ENCODE peak calls at places on chromosomes 6 and 20, in ten cellular contexts. G is Caco-2, R is neural progenitor cell, Z is uterus, Q is left lung, A is fibroblast of lung, V is heart left ventricle, K is H9, P is colonic mucosa, W is heart right ventricle. C is an unnamed sample. For H3K27me3 and H3K4me1, the result is how much of the 10 kb centered on the place peaks cover.

GRCh38 chr6:11373208-11373607 is 140.7 kb upstream of the NEDD9 start:
- DNase-seq in Q (no peak), R (no peak), G (no peak), P (no peak), K (no peak), Z (no peak), A (no peak), V (no peak), W (no peak), C (no peak)

GRCh38 chr20:57582432-57583288 is 21.8 kb downstream of the PCK1 start:
- DNase-seq in Q (no peak), K (peak), A (peak), P (no peak), Z (peak), V (no peak), W (peak), R (peak), G (peak), C (peak)

GRCh38 chr20:45948261-45948733 is 13.8 kb downstream of the PCIF1 start:
- DNase-seq in R (no peak), A (no peak), V (no peak), Z (no peak), K (no peak), P (no peak), W (no peak), G (no peak), Q (no peak), C (no peak)

GRCh38 chr20:7458459-7458858 is 481.8 kb downstream of the HAO1 start:
- DNase-seq in W (no peak), Q (no peak), A (no peak), V (no peak), R (no peak), K (no peak), P (no peak), Z (no peak), G (no peak), C (no peak)

GRCh38 chr20:63979549-63980316 is at the start of gene SAMD10:
- DNase-seq in G (peak), V (no peak), R (peak), P (peak), Q (peak), A (peak), K (peak), Z (peak), W (peak), C (peak)

GRCh38 chr20:32963176-32963575 is 41.1 kb downstream of the SUN5 start:
- DNase-seq in G (no peak), A (no peak), P (no peak), Q (no peak), Z (no peak), K (no peak), R (no peak), V (no peak), W (no peak), C (no peak)

GRCh38 chr6:146770275-146770964 is 171.6 kb downstream of the ADGB start:
- DNase-seq in Z (no peak), W (peak), Q (no peak), R (no peak), A (no peak), V (peak), P (no peak), K (no peak), G (no peak), C (no peak)

GRCh38 chr6:166757226-166758135 is 130.4 kb upstream of the RPS6KA2 start:
- DNase-seq in G (no peak), K (no peak), R (peak), Q (no peak), Z (no peak), A (peak), W (no peak), V (no peak), P (no peak), C (no peak)

GRCh38 chr6:7418238-7418905 is 28.8 kb downstream of the RIOK1 start:
- DNase-seq in W (no peak), G (no peak), Z (no peak), A (no peak), Q (no peak), K (no peak), P (no peak), V (no peak), R (no peak), C (no peak)

GRCh38 chr6:44297063-44298038 is 15.8 kb downstream of the AARS2 start:
- DNase-seq in Z (no peak), A (peak), V (peak), G (peak), K (peak), Q (no peak), R (peak), P (peak), W (peak), C (no peak)

GRCh38 chr6:132907231-132907630 is 92.9 kb downstream of the RPS12 start:
- DNase-seq in W (no peak), A (no peak), G (no peak), P (no peak), R (no peak), Z (no peak), Q (no peak), K (no peak), V (no peak), C (no peak)

GRCh38 chr6:37979392-37980221 is 160.1 kb downstream of the ZFAND3 start:
- DNase-seq in P (no peak), R (peak), Z (no peak), K (no peak), Q (no peak), A (no peak), V (no peak), G (no peak), W (no peak), C (no peak)

GRCh38 chr20:4681971-4682370 is 39.7 kb upstream of the PRND start:
- DNase-seq in W (no peak), G (no peak), K (no peak), R (no peak), V (no peak), A (peak), P (no peak), Q (no peak), Z (peak), C (no peak)

GRCh38 chr6:89412071-89413005 is at the start of gene RRAGD:
- DNase-seq in Q (peak), P (peak), G (peak), Z (peak), W (peak), A (no peak), R (peak), K (peak), V (peak), C (peak)

GRCh38 chr20:53750827-53751393 is 157.3 kb upstream of the ZNF217 start:
- DNase-seq in R (no peak), Q (no peak), W (no peak), V (no peak), Z (peak), A (peak), K (no peak), G (no peak), P (no peak), C (no peak)

GRCh38 chr6:157240059-157240959 is 83.0 kb downstream of the TMEM242 start:
- DNase-seq in K (no peak), W (no peak), P (peak), Q (no peak), V (peak), A (peak), G (peak), R (peak), Z (peak), C (peak)

GRCh38 chr6:51473996-51474975 is 613.1 kb downstream of the PKHD1 start:
- DNase-seq in Q (no peak), P (no peak), G (no peak), R (no peak), W (no peak), Z (no peak), A (no peak), V (no peak), K (no peak), C (no peak)

GRCh38 chr20:2750343-2751251 is 49.8 kb downstream of the CPXM1 start:
- DNase-seq in A (peak), Q (peak), W (no peak), R (peak), K (peak), G (peak), V (peak), P (peak), Z (peak), C (peak)

GRCh38 chr6:41646026-41646795 is 7.9 kb downstream of the MDFI start:
- DNase-seq in W (no peak), Z (no peak), Q (no peak), G (no peak), A (no peak), P (no peak), K (no peak), V (no peak), R (no peak), C (no peak)

GRCh38 chr6:158703840-158704822 is 54.3 kb downstream of the SYTL3 start:
- DNase-seq in G (peak), W (peak), Z (peak), V (peak), Q (peak), P (peak), R (peak), K (peak), A (peak), C (peak)

GRCh38 chr20:25346349-25346748 is 44.3 kb downstream of the ABHD12 start:
- DNase-seq in A (no peak), W (no peak), R (no peak), P (no peak), G (no peak), Q (no peak), Z (no peak), V (no peak), K (no peak), C (no peak)

GRCh38 chr20:61907081-61907891 is 158.4 kb downstream of the TAF4 start:
- DNase-seq in R (no peak), P (no peak), A (no peak), G (no peak), K (no peak), V (no peak), Z (no peak), W (no peak), Q (no peak), C (no peak)

GRCh38 chr6:137736919-137737318 is 130.1 kb upstream of the TNFAIP3 start:
- DNase-seq in W (no peak), G (no peak), V (no peak), Z (no peak), P (no peak), Q (no peak), R (no peak), A (no peak), K (no peak), C (no peak)

GRCh38 chr6:143396497-143397228 is 53.8 kb downstream of the ADAT2 start:
- DNase-seq in Z (no peak), R (no peak), K (no peak), P (peak), V (no peak), W (no peak), Q (no peak), G (no peak), A (peak), C (no peak)

GRCh38 chr6:161186173-161186769 is 87.6 kb downstream of the AGPAT4 start:
- DNase-seq in Q (peak), V (no peak), R (no peak), W (no peak), G (no peak), K (no peak), Z (no peak), P (peak), A (peak), C (peak)

GRCh38 chr20:25269057-25269832 is 21.4 kb downstream of the PYGB start:
- DNase-seq in Q (peak), V (no peak), G (no peak), P (peak), K (peak), W (no peak), R (no peak), A (no peak), Z (no peak), C (no peak)

GRCh38 chr6:3571206-3571815 is 114.5 kb upstream of the SLC22A23 start:
- DNase-seq in W (no peak), R (no peak), A (no peak), V (no peak), Z (no peak), P (no peak), K (no peak), G (no peak), Q (no peak), C (no peak)

GRCh38 chr6:34129753-34130152 is 16.1 kb downstream of the GRM4 start:
- DNase-seq in W (no peak), G (no peak), A (no peak), V (no peak), R (no peak), Z (no peak), P (no peak), K (peak), Q (no peak), C (no peak)

GRCh38 chr6:34132082-34132357 is 13.9 kb downstream of the GRM4 start:
- DNase-seq in A (no peak), R (no peak), W (no peak), K (peak), V (no peak), G (no peak), Q (no peak), Z (no peak), P (no peak), C (no peak)

GRCh38 chr6:34132486-34133185 is 13.3 kb downstream of the GRM4 start:
- DNase-seq in Z (no peak), P (no peak), R (peak), V (peak), A (peak), K (peak), Q (no peak), G (peak), W (no peak), C (no peak)

GRCh38 chr6:34131326-34132081 is 14.4 kb downstream of the GRM4 start:
- DNase-seq in W (no peak), V (no peak), A (no peak), P (no peak), R (no peak), Q (no peak), G (no peak), K (peak), Z (no peak), C (no peak)

GRCh38 chr6:34130870-34131269 is 15.0 kb downstream of the GRM4 start:
- DNase-seq in Q (no peak), V (no peak), R (no peak), P (no peak), K (no peak), A (no peak), Z (no peak), G (no peak), W (no peak), C (no peak)
- H3K27me3 ChIP-seq in Q (under half), V (under half), R (under half), P (under half), K (under half), A (under half), Z (under half), G (under half), W (under half), C (under half)

GRCh38 chr6:20686142-20686541 is 151.9 kb downstream of the CDKAL1 start:
- DNase-seq in W (no peak), R (peak), A (no peak), K (peak), V (no peak), G (peak), P (no peak), Q (no peak), Z (no peak), C (no peak)
- TF ChIP-seq CTCF in W (no peak), R (peak), A (no peak), K (peak), V (no peak), G (peak), P (no peak), Q (no peak), Z (no peak), C (no peak)

GRCh38 chr6:73045609-73046008 is 179.7 kb downstream of the KHDC1L start:
- DNase-seq in Q (no peak), Z (no peak), R (no peak), K (no peak), P (no peak), A (no peak), G (no peak), W (no peak), V (no peak), C (no peak)

GRCh38 chr6:73041051-73041450 is 184.2 kb downstream of the KHDC1L start:
- DNase-seq in W (no peak), R (no peak), Q (no peak), G (no peak), K (no peak), A (no peak), P (no peak), V (no peak), Z (no peak), C (no peak)

GRCh38 chr6:73047801-73048200 is 177.5 kb downstream of the KHDC1L start:
- DNase-seq in K (no peak), P (no peak), Q (no peak), Z (no peak), R (no peak), A (no peak), W (no peak), V (no peak), G (no peak), C (no peak)

GRCh38 chr6:73042892-73043291 is 182.4 kb downstream of the KHDC1L start:
- DNase-seq in Q (no peak), A (no peak), V (no peak), W (no peak), G (no peak), K (no peak), P (no peak), R (no peak), Z (no peak), C (no peak)

DNA sequence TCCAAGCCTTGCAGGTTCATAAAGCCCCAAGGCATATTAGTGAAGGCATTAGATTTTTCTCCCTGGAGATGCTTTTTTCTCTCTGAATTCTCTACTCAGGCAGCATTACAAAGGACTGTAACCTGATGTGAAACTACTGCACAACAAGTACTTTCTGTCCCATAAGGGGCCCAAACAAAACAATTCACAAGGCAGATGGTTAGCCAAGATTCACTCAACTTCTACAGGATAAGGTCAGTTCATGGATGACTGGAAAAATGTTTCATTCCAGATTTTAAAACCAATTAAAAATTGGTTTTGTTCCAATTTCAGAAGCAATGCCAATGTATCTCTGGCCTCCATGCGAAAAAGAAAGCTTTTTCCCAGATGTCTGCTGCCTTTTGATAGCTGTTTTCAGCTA is 181.8 kb downstream of the KHDC1L start:
- DNase-seq in V (no peak), Q (no peak), K (no peak), Z (no peak), A (no peak), W (no peak), P (no peak), G (no peak), R (no peak), C (no peak)
- H3K4me1 ChIP-seq in V (under half), Q (under half), K (under half), Z (under half), A (under half), W (under half), P (under half), G (under half), R (under half), C (under half)

GRCh38 chr6:100451577-100451976 is 13.1 kb downstream of the SIM1 start:
- DNase-seq in K (no peak), P (no peak), G (no peak), Z (no peak), Q (no peak), V (no peak), A (no peak), W (no peak), R (no peak), C (no peak)
- H3K27me3 ChIP-seq in K (half or more), P (half or more), G (under half), Z (under half), Q (half or more), V (half or more), A (half or more), W (half or more), R (half or more), C (under half)

GRCh38 chr6:87136963-87137362 is 18.4 kb upstream of the ZNF292 start:
- DNase-seq in R (no peak), V (no peak), W (no peak), Z (no peak), G (no peak), A (no peak), P (no peak), K (no peak), Q (no peak), C (no peak)

DNA sequence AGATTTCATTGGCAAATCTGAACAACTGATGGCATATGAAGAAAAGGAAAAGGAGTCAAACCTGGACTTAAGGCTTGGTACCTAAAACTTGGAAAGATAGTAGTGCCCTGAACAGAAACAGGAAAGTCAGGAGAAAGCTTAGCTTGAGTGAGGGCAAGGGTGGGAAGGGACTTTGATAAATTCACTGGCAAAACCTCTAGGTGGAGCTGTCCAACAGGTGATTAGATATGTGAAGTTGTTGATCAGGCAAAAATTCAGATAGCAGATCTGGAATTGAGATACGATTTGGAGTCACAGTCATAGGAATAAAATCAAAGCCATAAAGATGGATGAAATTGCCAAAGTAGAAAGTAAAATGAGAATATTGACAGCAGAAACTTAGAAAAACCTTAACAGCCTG is 16.1 kb upstream of the ZNF292 start:
- DNase-seq in A (peak), Z (no peak), P (peak), W (no peak), G (peak), V (no peak), Q (no peak), K (no peak), R (peak), C (no peak)
- TF ChIP-seq CTCF in A (peak), Z (peak), P (peak), W (peak), G (peak), V (peak), Q (peak), K (peak), R (peak), C (peak)

GRCh38 chr6:36127462-36128016 is 2.8 kb upstream of the MAPK13 start:
- DNase-seq in Z (no peak), P (no peak), Q (peak), A (peak), G (no peak), K (no peak), V (peak), R (no peak), W (no peak), C (peak)

GRCh38 chr6:36126553-36127458 is 3.5 kb upstream of the MAPK13 start:
- DNase-seq in V (no peak), Z (no peak), P (no peak), A (peak), W (no peak), R (no peak), G (no peak), K (no peak), Q (no peak), C (no peak)

GRCh38 chr6:36126121-36126520 is 4.2 kb upstream of the MAPK13 start:
- DNase-seq in W (no peak), G (no peak), A (no peak), Q (no peak), P (no peak), K (no peak), V (no peak), R (no peak), Z (no peak), C (no peak)

GRCh38 chr6:36124881-36125280 is 5.4 kb upstream of the MAPK13 start:
- DNase-seq in W (no peak), A (no peak), P (no peak), G (no peak), V (no peak), K (no peak), Z (no peak), Q (peak), R (no peak), C (no peak)

DNA sequence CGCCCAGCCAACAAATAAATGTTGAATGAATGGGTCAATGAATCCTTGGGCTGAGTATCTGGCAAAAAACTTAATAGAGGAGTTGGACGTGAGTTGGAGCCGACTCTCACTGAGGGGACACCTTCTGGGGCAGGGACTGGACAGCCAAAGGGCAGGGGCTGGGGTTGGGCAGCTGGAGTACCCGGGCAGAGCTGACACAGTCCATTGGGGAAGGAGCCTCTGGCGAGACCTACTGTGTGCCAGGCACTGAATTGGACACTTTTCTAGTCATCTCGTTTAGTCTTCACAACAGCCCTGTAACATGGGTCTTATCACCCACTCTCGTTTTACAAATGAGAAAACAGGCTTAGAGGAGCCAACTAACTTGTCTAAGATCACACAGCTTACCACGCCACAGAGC is 4.7 kb upstream of the MAPK13 start:
- DNase-seq in K (no peak), P (no peak), W (no peak), Z (no peak), A (no peak), Q (no peak), G (no peak), V (no peak), R (no peak), C (peak)
- H3K4me1 ChIP-seq in K (under half), P (under half), W (half or more), Z (under half), A (under half), Q (half or more), G (under half), V (under half), R (under half), C (under half)